ENCODE peak calls at places on chromosomes 5 and 9, in five cellular contexts. O is HepG2, Q is H1, M is K562, E is GM12878. X is an unnamed sample.

GRCh38 chr5:464843-465590 is 22.0 kb downstream of the EXOC3 start:
- DNase-seq in M (no peak), E (no peak), Q (no peak), O (no peak), X (no peak)

GRCh38 chr5:144691936-144692335 is 521.3 kb downstream of the KCTD16 start:
- DNase-seq in O (no peak), M (no peak), Q (no peak), E (no peak), X (no peak)

GRCh38 chr5:35129921-35130485 is 82.3 kb upstream of the AGXT2 start:
- DNase-seq in O (no peak), E (peak), M (no peak), Q (no peak), X (no peak)

GRCh38 chr5:116575635-116576042 is 1.0 kb upstream of the SEMA6A start:
- DNase-seq in M (no peak), O (no peak), Q (no peak), E (no peak), X (peak)

GRCh38 chr5:54753034-54753433 is 232.4 kb downstream of the ESM1 start:
- DNase-seq in O (no peak), M (no peak), Q (no peak), E (peak), X (no peak)

GRCh38 chr9:127694890-127695735 is 11.7 kb upstream of the CFAP157 start:
- DNase-seq in E (no peak), Q (no peak), O (no peak), M (no peak), X (no peak)

GRCh38 chr5:125412051-125412560 is 665.7 kb upstream of the ZNF608 start:
- DNase-seq in O (no peak), Q (no peak), E (peak), M (no peak), X (peak)

GRCh38 chr9:100324594-100325200 is 28.0 kb downstream of the TEX10 start:
- DNase-seq in M (no peak), O (peak), Q (no peak), E (no peak), X (peak)

GRCh38 chr5:178866946-178867345 is 7.2 kb downstream of the ZNF354B start:
- DNase-seq in M (no peak), Q (no peak), E (no peak), O (no peak), X (no peak)

GRCh38 chr5:168455201-168455600 is 31.1 kb upstream of the RARS1 start:
- DNase-seq in O (no peak), M (no peak), Q (no peak), E (no peak), X (no peak)

GRCh38 chr5:117590944-117591343 is 1016.3 kb upstream of the SEMA6A start:
- DNase-seq in E (no peak), M (no peak), O (peak), Q (no peak), X (peak)

GRCh38 chr9:99231708-99232107 is 9.6 kb downstream of the SEC61B start:
- DNase-seq in O (peak), M (peak), E (peak), Q (no peak), X (peak)

GRCh38 chr9:133118568-133118967 is 2.5 kb downstream of the RALGDS start:
- DNase-seq in O (no peak), E (no peak), M (no peak), Q (no peak), X (no peak)

GRCh38 chr5:218457-219289 is 553 bp downstream of the SDHA start:
- DNase-seq in M (peak), Q (no peak), O (peak), E (no peak), X (peak)

GRCh38 chr5:32520995-32521394 is 64.4 kb upstream of the SUB1 start:
- DNase-seq in Q (no peak), M (no peak), E (no peak), O (no peak), X (no peak)

GRCh38 chr9:104503440-104503839 is 623 bp upstream of the OR13F1 start:
- DNase-seq in Q (no peak), E (no peak), M (no peak), O (no peak), X (no peak)

GRCh38 chr9:14353222-14354056 is 39.5 kb upstream of the NFIB start:
- DNase-seq in M (peak), O (peak), E (no peak), Q (no peak), X (peak)

GRCh38 chr5:173823721-173824567 is 64.2 kb upstream of the CPEB4 start:
- DNase-seq in O (peak), M (no peak), E (no peak), Q (peak), X (peak)

GRCh38 chr5:33233013-33233463 is 207.7 kb upstream of the TARS1 start:
- DNase-seq in O (no peak), M (no peak), E (no peak), Q (no peak), X (no peak)

GRCh38 chr9:110217656-110218099 is 9.7 kb upstream of the C9orf152 start:
- DNase-seq in M (no peak), O (peak), Q (no peak), E (no peak), X (peak)

GRCh38 chr9:76181020-76181641 is 213.1 kb downstream of the RFK start:
- DNase-seq in E (no peak), O (no peak), Q (no peak), M (no peak), X (no peak)

GRCh38 chr5:58156354-58156753 is 303.5 kb downstream of the PLK2 start:
- DNase-seq in E (no peak), O (no peak), M (no peak), Q (no peak), X (no peak)

GRCh38 chr5:107874810-107875209 is 204.1 kb upstream of the EFNA5 start:
- DNase-seq in O (no peak), E (no peak), Q (no peak), M (no peak), X (no peak)

GRCh38 chr9:127805620-127806019 is 2.9 kb downstream of the FPGS start:
- DNase-seq in E (no peak), Q (peak), O (peak), M (peak), X (peak)

GRCh38 chr9:35079041-35079425 is 709 bp downstream of the FANCG start:
- DNase-seq in E (no peak), O (no peak), Q (no peak), M (no peak), X (no peak)

DNA sequence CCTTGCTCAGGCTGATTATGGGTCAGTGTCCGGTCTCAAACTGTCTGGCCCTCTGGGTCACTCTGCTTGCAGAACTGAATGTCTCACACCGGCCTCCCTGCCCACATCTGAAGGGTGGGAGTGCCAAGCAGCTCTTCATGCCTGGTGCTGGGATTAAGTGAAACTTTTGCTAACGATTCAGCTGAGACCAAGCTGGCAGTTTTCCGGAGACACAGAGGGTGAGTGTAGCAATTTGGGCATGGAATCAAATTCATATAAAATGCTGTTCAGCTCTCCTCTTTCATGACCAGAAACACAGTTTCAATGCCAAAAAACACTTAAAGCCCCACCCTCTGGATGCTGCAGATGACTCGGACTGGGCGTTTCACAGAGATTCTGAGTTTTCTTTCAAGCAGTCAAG is 207.5 kb downstream of the NXNL2 start:
- DNase-seq in E (no peak), O (no peak), M (no peak), Q (no peak), X (no peak)
- TF ChIP-seq CREB1 in E (no peak), O (no peak), M (no peak), Q (no peak), X (no peak)

GRCh38 chr5:160159991-160160826 is 41.0 kb upstream of the PWWP2A start:
- DNase-seq in Q (peak), O (no peak), E (peak), M (no peak), X (peak)
- H3K4me3 ChIP-seq in Q (peak), O (peak), E (peak), M (no peak), X (peak)

GRCh38 chr9:84230355-84231136 is 110.0 kb downstream of the SLC28A3 start:
- DNase-seq in M (no peak), Q (no peak), O (no peak), E (no peak), X (no peak)
- TF ChIP-seq CREB1 in M (no peak), Q (no peak), O (no peak), E (no peak), X (no peak)

DNA sequence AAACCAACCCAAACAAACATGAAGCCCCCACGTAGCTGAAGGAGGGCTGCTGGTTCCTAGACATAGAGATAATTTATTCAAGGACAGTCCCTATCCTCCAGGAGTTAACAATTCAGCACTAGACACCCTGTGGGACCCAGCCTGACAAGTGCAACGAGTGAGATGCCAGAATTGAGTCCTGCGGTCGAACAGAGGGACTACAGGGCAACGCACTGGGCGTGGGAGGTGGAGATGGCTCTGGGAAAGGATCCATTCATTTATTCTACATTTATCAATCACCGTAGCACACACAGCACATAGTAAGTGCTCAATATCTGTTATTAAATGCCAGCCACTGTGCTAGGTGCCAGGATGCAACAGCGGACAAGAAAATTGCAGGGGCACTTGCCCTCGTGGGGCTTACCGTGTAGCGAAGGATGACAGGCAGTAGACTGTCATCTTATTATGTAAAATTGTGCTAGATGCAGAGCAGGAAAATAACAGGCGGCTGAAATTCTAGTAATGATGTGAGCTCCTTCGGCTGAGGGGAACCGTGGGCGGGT is 855 bp upstream of the ARHGAP26 start:
- DNase-seq in O (no peak), Q (no peak), E (no peak), M (no peak), X (peak)
- H3K4me3 ChIP-seq in O (peak), Q (peak), E (peak), M (peak), X (peak)

GRCh38 chr5:132387649-132388117 is 18.2 kb downstream of the SLC22A5 start:
- DNase-seq in O (no peak), E (no peak), M (peak), Q (no peak), X (no peak)
- TF ChIP-seq CREB1 in O (no peak), E (no peak), M (no peak), Q (no peak), X (no peak)

GRCh38 chr9:106921989-106922388 is 59.0 kb downstream of the ZNF462 start:
- DNase-seq in E (no peak), Q (no peak), M (no peak), O (no peak), X (no peak)

GRCh38 chr9:106920091-106920490 is 57.1 kb downstream of the ZNF462 start:
- DNase-seq in O (no peak), Q (no peak), M (no peak), E (no peak), X (no peak)

GRCh38 chr9:106918825-106919509 is 56.0 kb downstream of the ZNF462 start:
- DNase-seq in O (no peak), E (no peak), M (no peak), Q (no peak), X (no peak)

GRCh38 chr9:106920701-106921283 is 57.8 kb downstream of the ZNF462 start:
- DNase-seq in M (no peak), Q (no peak), E (no peak), O (peak), X (no peak)

GRCh38 chr9:106921341-106921899 is 58.5 kb downstream of the ZNF462 start:
- DNase-seq in O (peak), Q (no peak), E (no peak), M (no peak), X (peak)
- H3K4me3 ChIP-seq in O (peak), Q (no peak), E (no peak), M (no peak), X (no peak)

DNA sequence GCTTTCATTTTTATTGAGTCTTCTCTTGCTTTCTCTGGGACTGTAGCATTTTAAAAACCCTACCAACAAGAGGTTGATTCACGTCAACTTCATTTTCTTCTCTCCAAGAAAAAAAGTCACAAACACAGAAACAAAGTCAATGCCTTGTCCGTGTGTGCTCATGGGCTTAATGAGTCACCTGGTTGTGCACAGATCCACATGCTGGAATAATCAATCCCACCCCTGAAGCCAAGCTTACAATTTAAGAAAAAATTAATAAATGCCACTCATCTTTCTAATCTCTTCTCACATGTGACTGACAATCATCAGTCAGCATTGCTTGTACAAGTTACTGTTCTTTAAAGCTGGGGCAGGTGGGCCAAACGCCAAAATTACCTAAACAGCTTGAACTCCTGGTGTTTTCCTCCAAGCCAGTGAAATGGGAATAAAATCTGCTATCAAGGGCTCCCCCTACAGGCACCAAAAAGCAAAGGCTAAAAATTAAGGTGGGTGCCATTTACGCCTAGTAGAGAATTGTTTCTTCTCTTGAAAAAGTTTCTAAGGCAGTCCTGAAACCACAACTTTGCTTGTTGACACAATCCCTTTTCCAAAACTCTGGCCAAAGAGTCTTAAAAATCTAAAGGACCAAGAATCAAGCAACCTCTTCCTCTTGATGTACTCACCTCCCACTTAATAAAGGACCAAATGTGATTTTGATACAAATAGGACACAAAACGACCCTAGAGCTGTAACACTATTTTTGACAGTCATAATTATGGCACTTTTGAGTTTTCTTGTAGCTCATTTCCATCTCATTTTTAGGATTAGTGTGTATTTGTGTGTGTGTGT is 21.3 kb downstream of the TRMO start:
- DNase-seq in M (peak), O (peak), Q (no peak), E (no peak), X (peak)
- TF ChIP-seq CREB1 in M (no peak), O (no peak), Q (no peak), E (no peak), X (no peak)

DNA sequence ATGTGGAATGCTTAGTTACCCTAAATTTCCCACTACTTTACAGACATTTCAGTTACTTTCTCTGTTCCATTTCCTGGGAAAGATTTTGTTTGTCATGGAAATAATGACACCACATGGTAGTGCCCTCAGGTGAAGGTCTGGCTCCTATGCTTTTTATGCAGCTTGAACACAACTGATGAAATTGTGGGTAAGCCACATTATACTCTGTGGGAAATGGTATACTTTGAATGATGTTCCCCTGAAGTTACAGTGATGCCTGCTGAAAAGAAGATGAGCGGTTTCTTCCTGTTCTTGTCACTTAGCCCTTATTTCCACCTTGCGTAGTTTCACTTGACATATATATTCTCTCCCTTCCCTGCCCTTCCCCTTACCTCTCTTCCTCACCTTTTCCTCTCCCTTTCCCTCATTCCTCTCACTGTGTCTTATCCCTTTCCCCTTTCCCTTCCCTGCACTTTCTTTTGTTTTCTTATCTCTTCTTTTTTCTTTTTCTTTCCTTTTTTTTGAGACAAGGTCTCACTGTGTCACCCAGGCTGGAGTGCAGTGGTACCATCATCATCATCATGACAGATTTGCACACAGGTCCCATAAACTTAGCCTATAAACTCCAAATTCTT is 280.8 kb upstream of the IL12B start:
- DNase-seq in M (no peak), Q (no peak), E (no peak), O (no peak), X (no peak)
- H3K4me3 ChIP-seq in M (no peak), Q (no peak), E (no peak), O (no peak), X (no peak)

GRCh38 chr5:72486371-72486770 is 20.8 kb downstream of the ZNF366 start:
- DNase-seq in O (no peak), E (no peak), Q (no peak), M (no peak), X (no peak)

GRCh38 chr5:72480836-72481235 is 26.4 kb downstream of the ZNF366 start:
- DNase-seq in M (no peak), E (no peak), Q (no peak), O (no peak), X (no peak)

GRCh38 chr5:72487151-72487550 is 20.1 kb downstream of the ZNF366 start:
- DNase-seq in Q (no peak), O (no peak), E (no peak), M (no peak), X (no peak)

GRCh38 chr5:72482046-72482445 is 25.2 kb downstream of the ZNF366 start:
- DNase-seq in E (no peak), M (no peak), Q (no peak), O (no peak), X (no peak)

GRCh38 chr5:72485366-72486052 is 21.7 kb downstream of the ZNF366 start:
- DNase-seq in E (no peak), Q (no peak), M (no peak), O (no peak), X (no peak)
- TF ChIP-seq CREB1 in E (no peak), Q (no peak), M (no peak), O (no peak), X (no peak)

X was measured in GM23338.